ENCODE peak calls at places on chromosomes 1 and 21, in four cellular contexts. One of them, this sample, is unnamed.

GRCh38 chr1:230208619-230209261 is 141.7 kb downstream of the GALNT2 start:
- DNase-seq in IMR-90: no peak
- DNase-seq in fibroblast of the aortic adventitia: no peak
- DNase-seq in kidney epithelial cell: no peak
- DNase-seq in this sample: no peak

GRCh38 chr1:89939693-89940438 is 55.0 kb upstream of the ZNF326 start:
- DNase-seq in IMR-90: no peak
- DNase-seq in fibroblast of the aortic adventitia: no peak
- DNase-seq in kidney epithelial cell: no peak
- DNase-seq in this sample: no peak

GRCh38 chr1:214514032-214514818 is 37.2 kb downstream of the PTPN14 start:
- DNase-seq in IMR-90: peak
- DNase-seq in fibroblast of the aortic adventitia: peak
- DNase-seq in kidney epithelial cell: no peak
- DNase-seq in this sample: no peak

GRCh38 chr21:43832158-43832550 is 32.9 kb upstream of the AGPAT3 start:
- DNase-seq in IMR-90: no peak
- DNase-seq in fibroblast of the aortic adventitia: no peak
- DNase-seq in kidney epithelial cell: no peak
- DNase-seq in this sample: no peak

GRCh38 chr1:214548988-214549387 is 2.4 kb downstream of the PTPN14 start:
- DNase-seq in IMR-90: peak
- DNase-seq in fibroblast of the aortic adventitia: no peak
- DNase-seq in kidney epithelial cell: no peak
- DNase-seq in this sample: no peak

GRCh38 chr1:236568285-236568894 is 35.9 kb downstream of the HEATR1 start:
- DNase-seq in IMR-90: peak
- DNase-seq in fibroblast of the aortic adventitia: peak
- DNase-seq in kidney epithelial cell: no peak
- DNase-seq in this sample: peak

GRCh38 chr1:88998716-88999115 is 6.3 kb upstream of the KYAT3 start:
- DNase-seq in IMR-90: peak
- DNase-seq in fibroblast of the aortic adventitia: peak
- DNase-seq in kidney epithelial cell: no peak
- DNase-seq in this sample: peak

GRCh38 chr1:59367269-59368006 is 70.5 kb downstream of the FGGY start:
- DNase-seq in IMR-90: peak
- DNase-seq in fibroblast of the aortic adventitia: peak
- DNase-seq in kidney epithelial cell: peak
- DNase-seq in this sample: peak

GRCh38 chr1:44849575-44850132 is 6.6 kb upstream of the PTCH2 start:
- DNase-seq in IMR-90: peak
- DNase-seq in fibroblast of the aortic adventitia: no peak
- DNase-seq in kidney epithelial cell: no peak
- DNase-seq in this sample: peak

GRCh38 chr1:14668448-14669029 is 70.1 kb downstream of the KAZN start:
- DNase-seq in IMR-90: no peak
- DNase-seq in fibroblast of the aortic adventitia: no peak
- DNase-seq in kidney epithelial cell: no peak
- DNase-seq in this sample: no peak

GRCh38 chr1:12140016-12140415 is 26.8 kb upstream of the TNFRSF1B start:
- DNase-seq in IMR-90: no peak
- DNase-seq in fibroblast of the aortic adventitia: no peak
- DNase-seq in kidney epithelial cell: no peak
- DNase-seq in this sample: no peak

GRCh38 chr1:119622694-119623515 is 25.2 kb downstream of the ZNF697 start:
- DNase-seq in IMR-90: no peak
- DNase-seq in fibroblast of the aortic adventitia: no peak
- DNase-seq in kidney epithelial cell: no peak
- DNase-seq in this sample: no peak

GRCh38 chr1:245180496-245180895 is 25.7 kb downstream of the KIF26B start:
- DNase-seq in IMR-90: no peak
- DNase-seq in fibroblast of the aortic adventitia: no peak
- DNase-seq in kidney epithelial cell: no peak
- DNase-seq in this sample: no peak

GRCh38 chr1:16156848-16157495 is 1.1 kb upstream of the EPHA2 start:
- DNase-seq in IMR-90: peak
- DNase-seq in fibroblast of the aortic adventitia: no peak
- DNase-seq in kidney epithelial cell: no peak
- DNase-seq in this sample: peak

GRCh38 chr1:101004061-101004460 is 21.5 kb downstream of the DPH5 start:
- DNase-seq in IMR-90: peak
- DNase-seq in fibroblast of the aortic adventitia: peak
- DNase-seq in kidney epithelial cell: no peak
- DNase-seq in this sample: peak

GRCh38 chr1:56578963-56579875 is at the start of gene PLPP3:
- DNase-seq in IMR-90: peak
- DNase-seq in fibroblast of the aortic adventitia: peak
- DNase-seq in kidney epithelial cell: peak
- DNase-seq in this sample: peak

GRCh38 chr1:9687876-9688582 is 36.5 kb downstream of the PIK3CD start:
- DNase-seq in IMR-90: peak
- DNase-seq in fibroblast of the aortic adventitia: no peak
- DNase-seq in kidney epithelial cell: no peak
- DNase-seq in this sample: peak

GRCh38 chr1:23473037-23473800 is 10.8 kb downstream of the ASAP3 start:
- DNase-seq in IMR-90: peak
- DNase-seq in fibroblast of the aortic adventitia: peak
- DNase-seq in kidney epithelial cell: peak
- DNase-seq in this sample: peak

GRCh38 chr1:69707103-69707502 is 139.4 kb downstream of the LRRC7 start:
- DNase-seq in IMR-90: no peak
- DNase-seq in fibroblast of the aortic adventitia: no peak
- DNase-seq in kidney epithelial cell: no peak
- DNase-seq in this sample: peak

GRCh38 chr1:27772932-27773731 is at the start of gene STX12:
- DNase-seq in IMR-90: peak
- DNase-seq in fibroblast of the aortic adventitia: peak
- DNase-seq in kidney epithelial cell: peak
- DNase-seq in this sample: peak

GRCh38 chr21:28771790-28772501 is 220.7 kb downstream of the LTN1 start:
- DNase-seq in IMR-90: peak
- DNase-seq in fibroblast of the aortic adventitia: peak
- DNase-seq in kidney epithelial cell: no peak
- DNase-seq in this sample: no peak

GRCh38 chr1:13699936-13700520 is at the start of gene PRDM2:
- DNase-seq in IMR-90: peak
- DNase-seq in fibroblast of the aortic adventitia: peak
- DNase-seq in kidney epithelial cell: no peak
- DNase-seq in this sample: peak

GRCh38 chr1:223312705-223313414 is 51.1 kb downstream of the SUSD4 start:
- DNase-seq in IMR-90: peak
- DNase-seq in fibroblast of the aortic adventitia: no peak
- DNase-seq in kidney epithelial cell: no peak
- DNase-seq in this sample: no peak

GRCh38 chr1:42170779-42171621 is 6.5 kb upstream of the GUCA2A start:
- DNase-seq in IMR-90: no peak
- DNase-seq in fibroblast of the aortic adventitia: no peak
- DNase-seq in kidney epithelial cell: no peak
- DNase-seq in this sample: no peak

GRCh38 chr1:150477733-150478132 is 9.5 kb upstream of the TARS2 start:
- DNase-seq in IMR-90: peak
- DNase-seq in fibroblast of the aortic adventitia: peak
- DNase-seq in kidney epithelial cell: no peak
- DNase-seq in this sample: peak

GRCh38 chr1:198764748-198765147 is 125.9 kb downstream of the PTPRC start:
- DNase-seq in IMR-90: peak
- DNase-seq in fibroblast of the aortic adventitia: peak
- DNase-seq in kidney epithelial cell: no peak
- DNase-seq in this sample: peak

GRCh38 chr1:58659516-58659915 is 40.3 kb downstream of the MYSM1 start:
- DNase-seq in IMR-90: no peak
- DNase-seq in fibroblast of the aortic adventitia: no peak
- DNase-seq in kidney epithelial cell: no peak
- DNase-seq in this sample: no peak

GRCh38 chr1:150615346-150616201 is 13.8 kb downstream of the ENSA start:
- DNase-seq in IMR-90: no peak
- DNase-seq in fibroblast of the aortic adventitia: no peak
- DNase-seq in kidney epithelial cell: no peak
- DNase-seq in this sample: no peak

GRCh38 chr1:174726167-174726879 is 273.4 kb upstream of the CACYBP start:
- DNase-seq in IMR-90: peak
- DNase-seq in fibroblast of the aortic adventitia: peak
- DNase-seq in kidney epithelial cell: peak
- DNase-seq in this sample: peak

GRCh38 chr21:38136201-38136600 is 120.6 kb upstream of the KCNJ15 start:
- DNase-seq in IMR-90: peak
- DNase-seq in fibroblast of the aortic adventitia: peak
- DNase-seq in kidney epithelial cell: no peak
- DNase-seq in this sample: peak

GRCh38 chr1:234185438-234185837 is 187.8 kb upstream of the COA6 start:
- DNase-seq in IMR-90: no peak
- DNase-seq in fibroblast of the aortic adventitia: no peak
- DNase-seq in kidney epithelial cell: no peak
- DNase-seq in this sample: no peak

GRCh38 chr1:54975709-54976108 is 4.7 kb upstream of the TMEM61 start:
- DNase-seq in IMR-90: no peak
- DNase-seq in fibroblast of the aortic adventitia: no peak
- DNase-seq in kidney epithelial cell: no peak
- DNase-seq in this sample: no peak

GRCh38 chr21:43900690-43901089 is 35.7 kb downstream of the AGPAT3 start:
- DNase-seq in IMR-90: no peak
- DNase-seq in fibroblast of the aortic adventitia: no peak
- DNase-seq in kidney epithelial cell: no peak
- DNase-seq in this sample: no peak

DNA sequence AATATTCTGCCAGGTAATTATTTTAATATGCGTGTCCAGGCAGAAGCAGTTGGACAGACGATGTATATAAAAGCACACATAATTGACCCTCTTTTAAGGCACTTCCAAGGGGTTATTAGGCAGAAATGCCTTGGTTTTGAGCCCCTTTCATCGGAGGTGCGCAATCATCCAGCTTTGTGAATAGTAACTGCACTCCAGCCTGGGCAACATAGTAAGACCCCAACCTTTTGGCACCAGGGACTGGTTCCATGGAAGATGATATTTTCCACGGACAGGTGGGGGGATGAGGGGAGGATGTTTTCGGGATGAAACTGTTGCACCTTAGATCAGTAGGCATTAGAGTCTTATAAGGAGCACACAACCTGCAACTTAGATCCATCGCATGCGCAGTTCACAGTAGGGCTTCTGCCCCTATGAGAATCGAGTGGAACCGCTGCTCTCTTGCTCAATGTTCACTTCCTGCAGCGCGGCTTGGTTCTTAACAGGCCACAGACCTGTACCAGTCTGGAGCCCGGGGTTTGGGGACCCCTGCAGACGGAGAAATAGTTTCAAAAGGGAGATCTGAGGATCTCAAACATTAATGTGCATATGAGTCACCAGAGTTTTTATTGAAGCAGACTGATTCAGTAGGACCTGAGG is 1.8 kb upstream of the MCOLN2 start:
- DNase-seq in IMR-90: peak
- DNase-seq in fibroblast of the aortic adventitia: no peak
- DNase-seq in kidney epithelial cell: no peak
- DNase-seq in this sample: peak
- H3K4me3 ChIP-seq in IMR-90: no peak
- H3K4me3 ChIP-seq in fibroblast of the aortic adventitia: no peak
- H3K4me3 ChIP-seq in kidney epithelial cell: no peak
- H3K4me3 ChIP-seq in this sample: peak

DNA sequence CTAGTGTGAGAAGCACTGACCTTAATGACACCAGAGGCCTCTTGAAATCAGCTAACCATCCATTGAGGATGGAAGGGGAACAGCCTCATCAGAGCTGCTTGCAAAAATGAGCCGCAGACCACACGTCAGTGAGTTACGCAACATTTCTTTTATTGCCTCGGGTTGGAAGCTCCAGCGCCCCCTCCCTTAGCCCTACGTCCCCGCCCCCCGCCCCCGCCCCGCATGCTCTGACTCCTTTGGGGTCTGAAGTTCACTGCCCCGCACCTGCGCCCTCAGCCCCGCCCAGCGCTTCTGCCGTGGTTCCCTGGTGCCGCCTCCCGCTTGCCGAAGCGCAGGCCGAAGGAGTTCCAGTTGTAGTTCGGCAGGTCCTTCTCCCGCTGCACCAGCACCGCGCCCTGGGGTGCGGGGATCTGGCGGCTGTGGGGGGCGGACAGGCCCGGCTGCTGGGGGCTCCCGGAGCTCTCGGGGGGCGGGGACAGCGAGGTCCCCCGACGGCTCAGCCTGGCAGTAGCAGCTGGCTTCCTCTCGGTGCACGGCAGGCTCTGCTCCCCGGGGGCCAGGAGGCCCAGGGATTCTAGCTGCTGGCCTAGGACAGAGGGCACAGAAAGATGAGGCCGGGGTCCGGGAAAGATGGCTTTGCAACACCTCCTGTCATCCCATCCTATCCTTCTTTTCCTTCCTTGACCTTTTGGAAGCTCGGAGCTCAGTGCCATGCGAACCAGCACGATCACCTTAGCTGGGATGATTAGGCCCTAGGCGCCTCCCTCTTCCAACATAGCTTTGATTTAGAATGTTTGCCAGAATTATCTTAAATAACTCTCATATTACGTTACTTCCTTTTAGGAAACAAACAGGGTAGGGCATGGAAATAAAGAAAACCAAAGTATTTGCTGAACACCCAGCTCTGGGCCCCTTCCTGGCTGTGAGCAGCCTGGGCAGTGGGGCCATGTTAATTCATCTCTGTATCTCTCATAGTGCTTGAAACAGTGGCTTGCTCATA is 5.8 kb downstream of the KISS1 start:
- DNase-seq in IMR-90: peak
- DNase-seq in fibroblast of the aortic adventitia: peak
- DNase-seq in kidney epithelial cell: no peak
- DNase-seq in this sample: peak
- H3K4me3 ChIP-seq in IMR-90: no peak
- H3K4me3 ChIP-seq in fibroblast of the aortic adventitia: no peak
- H3K4me3 ChIP-seq in kidney epithelial cell: no peak
- H3K4me3 ChIP-seq in this sample: no peak

DNA sequence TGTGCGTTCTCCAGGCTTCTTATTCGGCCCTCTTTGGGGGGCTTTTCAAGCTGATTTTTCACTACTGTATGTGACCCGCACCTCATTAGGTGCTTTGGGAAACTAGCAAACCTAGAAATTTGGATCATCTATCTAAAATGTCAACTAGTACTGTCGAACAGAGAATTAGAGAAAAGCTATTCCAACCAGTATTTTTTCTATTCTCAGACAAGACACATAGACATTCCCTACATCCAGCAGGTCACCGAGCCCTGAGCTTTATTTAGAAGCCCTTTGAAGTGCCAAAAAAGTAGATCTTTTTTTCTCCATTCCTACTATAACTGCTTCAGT is 301 bp upstream of the SSR2 start:
- DNase-seq in IMR-90: no peak
- DNase-seq in fibroblast of the aortic adventitia: no peak
- DNase-seq in kidney epithelial cell: no peak
- DNase-seq in this sample: no peak
- H3K4me3 ChIP-seq in IMR-90: peak
- H3K4me3 ChIP-seq in fibroblast of the aortic adventitia: peak
- H3K4me3 ChIP-seq in kidney epithelial cell: peak
- H3K4me3 ChIP-seq in this sample: peak

DNA sequence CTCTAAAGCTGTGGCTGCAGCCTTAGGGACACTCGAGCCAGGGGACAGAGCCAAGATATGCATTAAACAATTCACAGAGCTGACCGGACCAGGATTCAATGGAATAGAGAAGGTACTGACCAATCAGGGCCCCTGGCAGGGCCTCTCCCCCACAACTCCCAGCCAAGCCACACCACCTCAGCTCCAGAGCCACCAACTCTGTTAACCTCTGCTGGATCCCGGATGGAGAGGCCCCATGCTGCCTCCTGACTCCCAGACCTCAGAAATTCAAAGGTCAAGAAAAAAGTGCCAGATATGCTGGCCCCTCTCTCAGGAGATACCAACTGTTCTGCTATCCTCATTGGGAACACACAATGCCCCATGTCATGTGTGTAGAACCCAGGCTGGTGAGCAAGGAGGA is 62.1 kb downstream of the CD46 start:
- DNase-seq in IMR-90: no peak
- DNase-seq in fibroblast of the aortic adventitia: no peak
- DNase-seq in kidney epithelial cell: no peak
- DNase-seq in this sample: no peak
- H3K4me3 ChIP-seq in IMR-90: no peak
- H3K4me3 ChIP-seq in fibroblast of the aortic adventitia: no peak
- H3K4me3 ChIP-seq in kidney epithelial cell: no peak
- H3K4me3 ChIP-seq in this sample: no peak